ENCODE peak calls at places on chromosomes 6 and 20, in eight cellular contexts. R is A549, G is HCT116, I is IMR-90, Y is keratinocyte, D is DND-41, O is HepG2, J is GM23248. E is an unnamed sample.

GRCh38 chr20:52425253-52425652 is 233.7 kb upstream of the ZFP64 start:
- DNase-seq in O (no peak), D (no peak), I (peak; percentile 6), R (no peak), G (no peak), J (peak; percentile 72), Y (no peak), E (no peak)

GRCh38 chr6:51855310-51856082 is 231.9 kb downstream of the PKHD1 start:
- DNase-seq in G (peak; percentile 41), Y (peak; percentile 7), D (peak; percentile 52), I (peak; percentile 67), O (peak; percentile 79), J (peak; percentile 70), R (peak; percentile 8), E (peak; percentile 56)

GRCh38 chr6:1696495-1696850 is 86.8 kb downstream of the FOXC1 start:
- DNase-seq in O (no peak), G (no peak), J (no peak), I (no peak), Y (no peak), R (no peak), D (no peak), E (no peak)

GRCh38 chr20:62020935-62021701 is 44.6 kb downstream of the TAF4 start:
- DNase-seq in R (no peak), Y (no peak), I (peak; percentile 54), J (peak; percentile 72), O (no peak), G (no peak), D (no peak), E (no peak)

GRCh38 chr6:40930045-40930444 is 109.0 kb downstream of the UNC5CL start:
- DNase-seq in R (no peak), Y (no peak), G (no peak), D (no peak), I (no peak), J (no peak), O (no peak), E (no peak)

GRCh38 chr20:51696304-51697118 is 71.7 kb downstream of the ATP9A start:
- DNase-seq in G (no peak), R (no peak), D (no peak), I (no peak), Y (no peak), J (peak; percentile 11), O (no peak), E (peak; percentile 77)

GRCh38 chr6:122995930-122996796 is at the start of gene CLVS2:
- DNase-seq in D (no peak), R (peak; percentile 3), I (no peak), J (peak; percentile 49), Y (no peak), O (no peak), G (no peak), E (peak; percentile 25)

GRCh38 chr6:47135772-47136171 is 93.6 kb upstream of the ADGRF1 start:
- DNase-seq in O (peak; percentile 97), R (peak; percentile 53), J (peak; percentile 67), Y (peak; percentile 81), G (peak; percentile 85), D (no peak), I (peak; percentile 93), E (no peak)

GRCh38 chr20:25254571-25254970 is 6.7 kb downstream of the PYGB start:
- DNase-seq in J (no peak), O (no peak), G (no peak), I (no peak), R (no peak), Y (no peak), D (no peak), E (no peak)

GRCh38 chr20:50169329-50169823 is 15.9 kb upstream of the PEDS1 start:
- DNase-seq in Y (no peak), D (peak; percentile 86), J (peak; percentile 79), I (peak; percentile 76), R (peak; percentile 58), G (no peak), O (peak; percentile 85), E (peak; percentile 63)

GRCh38 chr6:136784910-136785746 is 7.1 kb downstream of the MAP3K5 start:
- DNase-seq in I (no peak), G (no peak), J (no peak), R (no peak), Y (no peak), O (no peak), D (no peak), E (no peak)

GRCh38 chr6:136783495-136784270 is 8.6 kb downstream of the MAP3K5 start:
- DNase-seq in J (no peak), D (no peak), I (no peak), O (no peak), R (no peak), G (no peak), Y (no peak), E (no peak)

GRCh38 chr6:136783021-136783420 is 9.3 kb downstream of the MAP3K5 start:
- DNase-seq in O (no peak), D (no peak), R (no peak), J (no peak), G (no peak), I (no peak), Y (no peak), E (no peak)

GRCh38 chr6:136782021-136782770 is 10.1 kb downstream of the MAP3K5 start:
- DNase-seq in G (no peak), J (peak; percentile 67), I (peak; percentile 79), R (no peak), O (no peak), D (no peak), Y (no peak), E (no peak)

DNA sequence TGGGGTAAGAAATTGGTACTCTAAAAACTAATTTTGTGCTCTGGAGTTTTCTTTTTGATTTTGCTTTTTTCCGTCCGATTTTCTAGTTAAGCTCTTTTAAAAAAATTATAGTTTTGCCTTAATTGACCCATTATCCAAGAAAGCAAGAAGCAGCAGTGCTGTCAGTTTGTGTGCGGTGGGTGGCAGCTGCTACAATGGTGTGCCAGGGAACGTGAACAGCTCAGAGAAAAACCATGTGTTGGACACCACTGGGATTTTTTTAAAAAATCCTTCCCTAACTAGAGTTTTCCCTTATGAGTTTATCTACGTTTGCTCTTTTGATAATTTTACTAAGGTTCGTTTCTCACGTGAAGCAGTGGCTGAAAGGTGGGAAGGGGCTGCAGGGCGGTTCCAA is 8.0 kb downstream of the MAP3K5 start:
- DNase-seq in Y (no peak), O (no peak), G (no peak), R (no peak), J (no peak), D (no peak), I (no peak), E (no peak)
- H3K4me3 ChIP-seq in Y (no peak overlapping the region), O (no peak overlapping the region), G (no peak overlapping the region), R (no peak overlapping the region), J (no peak overlapping the region), D (no peak overlapping the region), I (no peak overlapping the region), E (no peak overlapping the region)

GRCh38 chr6:34792605-34793500 is 970 bp downstream of the BLTP3A start:
- DNase-seq in I (peak; percentile 55), O (peak; percentile 57), J (peak; percentile 87), R (peak; percentile 32), G (no peak), D (no peak), Y (no peak), E (peak; percentile 65)

GRCh38 chr6:34799547-34799946 is 7.7 kb downstream of the BLTP3A start:
- DNase-seq in I (no peak), R (no peak), J (no peak), O (no peak), G (no peak), D (no peak), Y (no peak), E (no peak)

GRCh38 chr6:34795836-34796425 is 4.0 kb downstream of the BLTP3A start:
- DNase-seq in R (no peak), D (no peak), Y (no peak), I (peak; percentile 64), J (peak; percentile 51), O (peak; percentile 28), G (no peak), E (no peak)

GRCh38 chr6:34793877-34794276 is 2.0 kb downstream of the BLTP3A start:
- DNase-seq in J (no peak), I (no peak), Y (no peak), G (no peak), O (no peak), R (no peak), D (no peak), E (no peak)

GRCh38 chr6:34798057-34798456 is 6.2 kb downstream of the BLTP3A start:
- DNase-seq in J (no peak), O (no peak), I (no peak), Y (no peak), G (no peak), R (no peak), D (no peak), E (no peak)
- H3K4me1 ChIP-seq in J (peaks cover 8% of the 10 kb centered on the region), O (peaks cover 57% of the 10 kb centered on the region), I (peaks cover 2% of the 10 kb centered on the region), Y (peaks cover 3% of the 10 kb centered on the region), G (peaks cover 5% of the 10 kb centered on the region), R (peaks cover 22% of the 10 kb centered on the region), D (peaks cover 14% of the 10 kb centered on the region), E (peaks cover 3% of the 10 kb centered on the region)

GRCh38 chr20:57702521-57702920 is 7.3 kb downstream of the PMEPA1 start:
- DNase-seq in R (no peak), D (no peak), O (no peak), Y (no peak), I (no peak), J (no peak), G (no peak), E (no peak)

GRCh38 chr20:57702091-57702490 is 7.7 kb downstream of the PMEPA1 start:
- DNase-seq in D (no peak), R (no peak), I (no peak), O (no peak), Y (no peak), J (no peak), G (no peak), E (no peak)

GRCh38 chr20:57705103-57705899 is 4.5 kb downstream of the PMEPA1 start:
- DNase-seq in D (no peak), R (no peak), G (no peak), Y (no peak), I (no peak), O (no peak), J (no peak), E (no peak)

GRCh38 chr20:57703013-57703412 is 6.8 kb downstream of the PMEPA1 start:
- DNase-seq in J (no peak), D (peak; percentile 24), Y (no peak), R (no peak), I (no peak), G (no peak), O (no peak), E (no peak)

DNA sequence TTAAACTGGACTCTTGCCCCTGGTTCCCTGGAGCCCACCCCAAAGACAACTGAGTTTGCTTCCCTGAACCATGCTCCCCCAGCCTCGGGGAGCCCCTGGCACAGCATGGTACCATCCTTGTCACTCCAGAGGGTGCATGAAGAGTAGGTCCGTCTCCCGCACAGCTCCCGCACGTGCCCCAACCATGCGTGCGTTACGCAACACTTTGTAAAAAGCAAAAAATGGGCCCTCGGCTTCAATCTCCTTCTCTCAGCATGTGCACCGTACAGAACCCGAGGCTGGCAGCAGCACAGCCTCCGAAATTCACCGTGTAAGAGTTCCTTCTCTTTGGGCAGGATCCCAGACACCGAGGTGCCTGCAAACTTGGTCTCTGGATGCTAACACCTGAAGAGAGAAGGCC is 5.6 kb downstream of the PMEPA1 start:
- DNase-seq in Y (no peak), G (no peak), J (no peak), I (no peak), O (no peak), D (no peak), R (no peak), E (no peak)
- H3K4me3 ChIP-seq in Y (no peak overlapping the region), G (no peak overlapping the region), J (no peak overlapping the region), I (no peak overlapping the region), O (no peak overlapping the region), D (no peak overlapping the region), R (peak overlapping the region; percentile 81), E (no peak overlapping the region)

DNA sequence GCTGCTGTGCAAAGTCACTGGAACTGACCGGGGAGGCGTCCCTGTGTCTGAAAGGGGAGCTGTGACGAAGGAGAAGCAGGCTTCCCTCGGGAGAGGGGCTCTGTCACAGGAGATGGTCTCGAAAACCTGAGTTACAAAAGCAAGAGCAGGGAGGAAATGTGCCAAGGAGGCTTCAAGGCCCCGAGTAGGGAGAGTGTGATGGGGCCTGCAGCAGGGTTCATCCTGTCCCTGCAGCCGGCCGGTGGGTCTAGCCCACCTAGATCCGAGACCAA is 16.7 kb downstream of the DYNLT1 start:
- DNase-seq in D (no peak), J (no peak), Y (no peak), I (no peak), G (no peak), R (no peak), O (no peak), E (no peak)
- H3K4me1 ChIP-seq in D (no peaks in the 10 kb centered on the region), J (peaks cover 26% of the 10 kb centered on the region), Y (peaks cover 11% of the 10 kb centered on the region), I (peaks cover 14% of the 10 kb centered on the region), G (peaks cover 37% of the 10 kb centered on the region), R (peaks cover 22% of the 10 kb centered on the region), O (peaks cover 56% of the 10 kb centered on the region), E (no peaks in the 10 kb centered on the region)

E was measured in HAP-1.